ENCODE peak calls at places on chromosomes 6 and 20, in seven cellular contexts. G is HepG2, E is K562, Z is A549, T is tibial nerve, B is ovary, L is transverse colon. O is an unnamed sample.

GRCh38 chr20:23293689-23294088 is 56.9 kb upstream of the NXT1 start:
- DNase-seq in Z (no peak), T (peak), E (no peak), G (no peak), B (peak), L (peak), O (peak)

GRCh38 chr6:161242779-161243693 is 30.8 kb downstream of the AGPAT4 start:
- DNase-seq in B (no peak), Z (no peak), L (no peak), G (no peak), E (no peak), T (no peak), O (peak)

GRCh38 chr20:40683894-40684268 is 5.2 kb downstream of the MAFB start:
- DNase-seq in Z (no peak), T (no peak), L (no peak), E (no peak), B (no peak), G (no peak), O (no peak)

GRCh38 chr6:2749972-2750600 is 636 bp downstream of the MYLK4 start:
- DNase-seq in G (peak), B (peak), E (peak), T (peak), Z (peak), L (peak), O (no peak)

GRCh38 chr6:126788961-126789365 is 329.5 kb upstream of the RSPO3 start:
- DNase-seq in G (no peak), Z (no peak), T (no peak), E (no peak), B (no peak), L (no peak), O (no peak)

GRCh38 chr6:135624402-135625297 is 127.1 kb upstream of the AHI1 start:
- DNase-seq in G (no peak), B (no peak), Z (no peak), E (no peak), L (no peak), T (no peak), O (no peak)

GRCh38 chr6:170114187-170114945 is 176.5 kb downstream of the DLL1 start:
- DNase-seq in T (no peak), E (no peak), B (peak), Z (no peak), G (no peak), L (no peak), O (peak)

GRCh38 chr20:58688838-58689237 is 3.8 kb upstream of the NPEPL1 start:
- DNase-seq in Z (no peak), L (no peak), G (no peak), B (no peak), T (no peak), E (no peak), O (no peak)

GRCh38 chr6:155254139-155254538 is 9.7 kb upstream of the CLDN20 start:
- DNase-seq in Z (no peak), T (no peak), B (no peak), G (no peak), L (no peak), E (no peak), O (no peak)

GRCh38 chr20:51339721-51340450 is 202.6 kb downstream of the NFATC2 start:
- DNase-seq in T (no peak), G (no peak), B (no peak), Z (no peak), E (peak), L (no peak), O (no peak)

GRCh38 chr6:78835817-78836216 is 31.5 kb upstream of the IRAK1BP1 start:
- DNase-seq in L (no peak), E (no peak), T (no peak), G (no peak), Z (peak), B (no peak), O (no peak)

GRCh38 chr20:47318027-47318595 is 38.4 kb downstream of the ZMYND8 start:
- DNase-seq in L (peak), B (peak), T (no peak), Z (peak), G (peak), E (peak), O (no peak)

GRCh38 chr20:36384022-36384619 is 78.0 kb downstream of the DLGAP4 start:
- DNase-seq in E (peak), T (no peak), Z (peak), L (no peak), B (no peak), G (peak), O (no peak)

GRCh38 chr6:26240981-26241770 is 123.8 kb upstream of the BTN3A2 start:
- DNase-seq in L (no peak), B (no peak), T (no peak), Z (no peak), E (no peak), G (no peak), O (peak)

GRCh38 chr20:55269913-55270312 is 735.4 kb downstream of the CBLN4 start:
- DNase-seq in T (no peak), E (no peak), Z (no peak), L (no peak), G (no peak), B (no peak), O (no peak)

GRCh38 chr6:91826128-91826527 is 1239.3 kb upstream of the MAP3K7 start:
- DNase-seq in Z (no peak), L (no peak), T (no peak), G (no peak), B (no peak), E (no peak), O (no peak)

GRCh38 chr20:37538003-37538402 is 10.3 kb upstream of the BLCAP start:
- DNase-seq in T (no peak), Z (peak), E (no peak), B (no peak), G (peak), L (no peak), O (no peak)

GRCh38 chr6:170269873-170270541 is 20.9 kb downstream of the DLL1 start:
- DNase-seq in B (no peak), E (no peak), G (no peak), T (no peak), Z (no peak), L (no peak), O (no peak)

GRCh38 chr20:25490656-25491445 is 83.4 kb downstream of the GINS1 start:
- DNase-seq in B (no peak), T (no peak), E (no peak), G (no peak), Z (no peak), L (no peak), O (no peak)

GRCh38 chr20:5222919-5223634 is 93.7 kb downstream of the PROKR2 start:
- DNase-seq in B (peak), T (peak), G (peak), Z (peak), L (peak), E (peak), O (peak)

GRCh38 chr20:36173451-36173933 is 19.0 kb downstream of the EPB41L1 start:
- DNase-seq in G (no peak), E (peak), L (no peak), B (no peak), T (no peak), Z (no peak), O (no peak)

GRCh38 chr6:28634406-28634757 is 108.7 kb downstream of the GPX5 start:
- DNase-seq in E (no peak), T (no peak), Z (no peak), L (no peak), B (no peak), G (no peak), O (no peak)

GRCh38 chr6:161333410-161333809 is 59.5 kb upstream of the AGPAT4 start:
- DNase-seq in T (no peak), B (no peak), E (no peak), Z (no peak), L (no peak), G (no peak), O (no peak)

GRCh38 chr6:157089851-157090250 is 233.5 kb downstream of the TMEM242 start:
- DNase-seq in E (no peak), B (no peak), T (no peak), Z (no peak), L (no peak), G (no peak), O (no peak)

GRCh38 chr6:150902142-150902800 is 36.8 kb downstream of the MTHFD1L start:
- DNase-seq in E (peak), G (no peak), Z (no peak), L (no peak), T (no peak), B (no peak), O (no peak)

GRCh38 chr6:132713355-132714134 is at the start of gene VNN1:
- DNase-seq in E (no peak), L (peak), Z (no peak), G (no peak), T (peak), B (no peak), O (no peak)

GRCh38 chr6:89830385-89830809 is 717 bp downstream of the CASP8AP2 start:
- DNase-seq in G (no peak), B (no peak), T (no peak), L (no peak), Z (no peak), E (peak), O (no peak)

GRCh38 chr6:89828988-89829590 is 591 bp upstream of the CASP8AP2 start:
- DNase-seq in Z (no peak), E (no peak), L (peak), T (no peak), B (no peak), G (no peak), O (no peak)

GRCh38 chr6:89826029-89826528 is 3.6 kb upstream of the CASP8AP2 start:
- DNase-seq in Z (no peak), T (no peak), B (no peak), G (no peak), E (no peak), L (no peak), O (peak)

GRCh38 chr6:89834884-89835792 is 5.5 kb downstream of the CASP8AP2 start:
- DNase-seq in G (no peak), E (no peak), Z (no peak), T (no peak), L (no peak), B (no peak), O (no peak)

DNA sequence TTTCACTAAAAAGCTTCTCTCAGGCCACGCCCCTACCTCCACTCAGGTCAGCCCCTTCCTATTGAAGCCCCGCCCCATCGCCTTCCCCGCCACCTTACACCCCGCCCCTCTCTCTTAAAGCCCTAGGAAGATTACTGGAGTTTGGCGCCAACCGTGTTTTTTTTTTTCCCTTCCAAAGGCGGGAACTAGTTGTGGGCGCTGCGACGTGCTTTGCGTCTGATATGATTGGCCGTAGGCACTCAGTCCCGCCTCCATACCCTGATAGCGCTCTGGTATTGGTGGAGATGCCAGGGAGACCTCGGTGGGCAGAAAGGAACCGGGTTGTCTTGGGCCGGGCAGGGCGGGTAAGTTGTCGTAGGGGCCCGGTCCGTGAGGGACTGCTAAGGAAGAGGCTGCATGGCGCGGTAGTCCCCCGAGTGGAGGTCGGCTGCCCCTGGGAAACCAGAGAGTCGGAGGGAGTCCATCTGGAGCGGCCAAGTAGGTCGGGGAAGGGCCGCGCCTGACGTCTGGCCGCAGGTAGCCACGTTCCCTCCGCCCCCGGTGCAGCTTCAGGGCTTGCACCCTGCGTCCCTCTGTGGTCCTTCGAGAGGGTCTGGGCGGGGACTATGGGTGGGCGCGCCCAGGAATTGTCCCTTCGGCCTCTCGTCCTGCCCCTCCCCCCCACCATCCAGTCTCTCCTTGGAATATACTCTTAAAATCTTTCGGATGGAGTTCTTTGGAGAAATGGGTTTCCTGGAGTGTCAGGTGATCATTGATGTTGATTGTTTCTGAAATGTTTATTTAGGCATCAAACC is at the start of gene CASP8AP2:
- DNase-seq in L (peak), B (peak), E (peak), G (peak), T (peak), Z (peak), O (peak)
- TF ChIP-seq POLR2A in L (no peak), B (peak), E (peak), G (peak), T (peak), Z (peak), O (no peak)

GRCh38 chr6:163828038-163828790 is 413.7 kb downstream of the QKI start:
- DNase-seq in E (no peak), B (no peak), G (no peak), T (no peak), L (no peak), Z (no peak), O (no peak)

GRCh38 chr6:163826668-163827067 is 412.1 kb downstream of the QKI start:
- DNase-seq in G (no peak), B (no peak), T (no peak), Z (no peak), E (no peak), L (no peak), O (no peak)

GRCh38 chr6:163830641-163831040 is 416.1 kb downstream of the QKI start:
- DNase-seq in B (no peak), E (no peak), L (no peak), Z (no peak), T (no peak), G (no peak), O (no peak)

GRCh38 chr6:163825033-163825432 is 410.5 kb downstream of the QKI start:
- DNase-seq in T (no peak), G (no peak), E (no peak), L (no peak), Z (no peak), B (no peak), O (no peak)

GRCh38 chr6:163827157-163827556 is 412.6 kb downstream of the QKI start:
- DNase-seq in T (no peak), B (no peak), E (no peak), G (no peak), Z (no peak), L (no peak), O (no peak)
- H3K4me3 ChIP-seq in T (no peak), B (no peak), E (no peak), G (no peak), Z (no peak), L (no peak), O (no peak)

DNA sequence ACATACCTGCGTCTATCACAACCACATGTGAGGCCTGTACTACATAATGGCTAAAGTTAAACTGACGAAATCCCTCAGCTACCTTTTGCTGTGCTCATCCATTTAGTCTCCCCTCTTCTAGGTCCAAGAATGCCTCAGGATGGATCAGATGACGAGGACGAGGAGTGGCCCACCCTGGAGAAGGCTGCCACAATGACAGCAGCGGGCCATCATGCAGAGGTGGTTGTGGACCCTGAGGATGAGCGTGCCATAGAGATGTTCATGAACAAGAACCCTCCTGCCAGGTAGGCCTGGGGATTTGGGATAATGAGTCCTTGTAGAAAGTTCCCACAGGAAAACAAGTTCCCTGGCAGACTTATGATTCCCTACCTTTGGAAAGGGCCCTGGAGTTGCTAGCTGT is 6.0 kb downstream of the BYSL start:
- DNase-seq in T (no peak), G (no peak), L (no peak), E (no peak), Z (no peak), B (no peak), O (no peak)
- TF ChIP-seq EP300 in T (no peak), G (no peak), L (no peak), E (no peak), Z (no peak), B (no peak), O (no peak)

GRCh38 chr20:62143118-62143975 is at the start of the genes PSMA7 and SS18L1:
- DNase-seq in T (peak), G (peak), E (peak), L (peak), Z (peak), B (peak), O (peak)
- TF ChIP-seq POLR2A in T (peak), G (peak), E (peak), L (peak), Z (peak), B (peak), O (no peak)

GRCh38 chr6:13574571-13575376 is at the start of gene SIRT5:
- DNase-seq in G (peak), Z (peak), E (peak), B (peak), L (peak), T (peak), O (peak)

GRCh38 chr6:13574149-13574570 is 241 bp upstream of the SIRT5 start:
- DNase-seq in E (peak), B (peak), L (peak), T (peak), G (peak), Z (peak), O (peak)

GRCh38 chr6:13576017-13576416 is 1.6 kb downstream of the SIRT5 start:
- DNase-seq in Z (no peak), T (no peak), G (no peak), E (no peak), L (no peak), B (no peak), O (no peak)

GRCh38 chr6:13573669-13574110 is 711 bp upstream of the SIRT5 start:
- DNase-seq in B (peak), G (peak), L (peak), E (peak), T (no peak), Z (peak), O (no peak)

GRCh38 chr6:13575377-13575775 is 975 bp downstream of the SIRT5 start:
- DNase-seq in T (peak), L (no peak), Z (no peak), G (no peak), E (no peak), B (no peak), O (no peak)
- H3K4me3 ChIP-seq in T (peak), L (peak), Z (peak), G (peak), E (peak), B (peak), O (peak)

O was measured in upper lobe of left lung.